ENCODE peak calls at places on chromosomes 16 and 17, in ten cellular contexts. One of them, this sample, is unnamed.

GRCh38 chr17:33292184-33292980 is 713 bp downstream of the ASIC2 start:
- DNase-seq in RCC 7860: no peak
- DNase-seq in bronchial epithelial cell: no peak
- DNase-seq in lower leg skin: no peak
- DNase-seq in epithelial cell of esophagus: peak; percentile 45
- DNase-seq in NCI-H1092 treated with DMSO at 0.1 percent for 48 hours: peak; percentile 32
- DNase-seq in uterus: no peak
- DNase-seq in SK-N-MC: no peak
- DNase-seq in HTR-8/SVneo: peak; percentile 40
- DNase-seq in LoVo: no peak
- DNase-seq in this sample: no peak

GRCh38 chr16:24544640-24545039 is 5.3 kb downstream of the RBBP6 start:
- DNase-seq in RCC 7860: no peak
- DNase-seq in bronchial epithelial cell: no peak
- DNase-seq in lower leg skin: no peak
- DNase-seq in epithelial cell of esophagus: peak; percentile 17
- DNase-seq in NCI-H1092 treated with DMSO at 0.1 percent for 48 hours: no peak
- DNase-seq in uterus: no peak
- DNase-seq in SK-N-MC: no peak
- DNase-seq in HTR-8/SVneo: no peak
- DNase-seq in LoVo: no peak
- DNase-seq in this sample: peak; percentile 16

GRCh38 chr16:50315346-50315997 is 49.1 kb downstream of the ADCY7 start:
- DNase-seq in RCC 7860: no peak
- DNase-seq in bronchial epithelial cell: no peak
- DNase-seq in lower leg skin: no peak
- DNase-seq in epithelial cell of esophagus: no peak
- DNase-seq in NCI-H1092 treated with DMSO at 0.1 percent for 48 hours: no peak
- DNase-seq in uterus: no peak
- DNase-seq in SK-N-MC: no peak
- DNase-seq in HTR-8/SVneo: no peak
- DNase-seq in LoVo: no peak
- DNase-seq in this sample: no peak

GRCh38 chr16:3909791-3910583 is 29.5 kb upstream of the CREBBP start:
- DNase-seq in RCC 7860: no peak
- DNase-seq in bronchial epithelial cell: no peak
- DNase-seq in lower leg skin: no peak
- DNase-seq in epithelial cell of esophagus: no peak
- DNase-seq in NCI-H1092 treated with DMSO at 0.1 percent for 48 hours: no peak
- DNase-seq in uterus: no peak
- DNase-seq in SK-N-MC: no peak
- DNase-seq in HTR-8/SVneo: no peak
- DNase-seq in LoVo: no peak
- DNase-seq in this sample: no peak

GRCh38 chr16:1527836-1528811 is 5.3 kb upstream of the TMEM204 start:
- DNase-seq in RCC 7860: no peak
- DNase-seq in bronchial epithelial cell: no peak
- DNase-seq in lower leg skin: peak; percentile 39
- DNase-seq in epithelial cell of esophagus: no peak
- DNase-seq in NCI-H1092 treated with DMSO at 0.1 percent for 48 hours: no peak
- DNase-seq in uterus: no peak
- DNase-seq in SK-N-MC: no peak
- DNase-seq in HTR-8/SVneo: no peak
- DNase-seq in LoVo: no peak
- DNase-seq in this sample: no peak

GRCh38 chr16:15855704-15856003 is 1.2 kb downstream of the MYH11 start:
- DNase-seq in RCC 7860: no peak
- DNase-seq in bronchial epithelial cell: no peak
- DNase-seq in lower leg skin: no peak
- DNase-seq in epithelial cell of esophagus: no peak
- DNase-seq in NCI-H1092 treated with DMSO at 0.1 percent for 48 hours: no peak
- DNase-seq in uterus: no peak
- DNase-seq in SK-N-MC: no peak
- DNase-seq in HTR-8/SVneo: no peak
- DNase-seq in LoVo: no peak
- DNase-seq in this sample: no peak

GRCh38 chr16:87288753-87289362 is 28.3 kb downstream of the C16orf95 start:
- DNase-seq in RCC 7860: no peak
- DNase-seq in bronchial epithelial cell: no peak
- DNase-seq in lower leg skin: no peak
- DNase-seq in epithelial cell of esophagus: no peak
- DNase-seq in NCI-H1092 treated with DMSO at 0.1 percent for 48 hours: no peak
- DNase-seq in uterus: no peak
- DNase-seq in SK-N-MC: no peak
- DNase-seq in HTR-8/SVneo: no peak
- DNase-seq in LoVo: no peak
- DNase-seq in this sample: no peak

GRCh38 chr17:48163809-48164208 is 56.2 kb downstream of the SNX11 start:
- DNase-seq in RCC 7860: no peak
- DNase-seq in bronchial epithelial cell: no peak
- DNase-seq in lower leg skin: no peak
- DNase-seq in epithelial cell of esophagus: no peak
- DNase-seq in NCI-H1092 treated with DMSO at 0.1 percent for 48 hours: no peak
- DNase-seq in uterus: no peak
- DNase-seq in SK-N-MC: no peak
- DNase-seq in HTR-8/SVneo: peak; percentile 28
- DNase-seq in LoVo: no peak
- DNase-seq in this sample: no peak

GRCh38 chr16:77863250-77863649 is 74.9 kb downstream of the VAT1L start:
- DNase-seq in RCC 7860: no peak
- DNase-seq in bronchial epithelial cell: no peak
- DNase-seq in lower leg skin: no peak
- DNase-seq in epithelial cell of esophagus: no peak
- DNase-seq in NCI-H1092 treated with DMSO at 0.1 percent for 48 hours: no peak
- DNase-seq in uterus: no peak
- DNase-seq in SK-N-MC: no peak
- DNase-seq in HTR-8/SVneo: no peak
- DNase-seq in LoVo: no peak
- DNase-seq in this sample: no peak

GRCh38 chr16:29775742-29776408 is 2.2 kb upstream of the ZG16 start:
- DNase-seq in RCC 7860: no peak
- DNase-seq in bronchial epithelial cell: peak; percentile 70
- DNase-seq in lower leg skin: no peak
- DNase-seq in epithelial cell of esophagus: peak; percentile 77
- DNase-seq in NCI-H1092 treated with DMSO at 0.1 percent for 48 hours: no peak
- DNase-seq in uterus: no peak
- DNase-seq in SK-N-MC: no peak
- DNase-seq in HTR-8/SVneo: peak; percentile 69
- DNase-seq in LoVo: peak; percentile 15
- DNase-seq in this sample: peak; percentile 93

GRCh38 chr16:87945351-87946042 is 5.7 kb upstream of the BANP start:
- DNase-seq in RCC 7860: no peak
- DNase-seq in bronchial epithelial cell: peak; percentile 90
- DNase-seq in lower leg skin: no peak
- DNase-seq in epithelial cell of esophagus: peak; percentile 98
- DNase-seq in NCI-H1092 treated with DMSO at 0.1 percent for 48 hours: peak; percentile 90
- DNase-seq in uterus: peak; percentile 62
- DNase-seq in SK-N-MC: no peak
- DNase-seq in HTR-8/SVneo: no peak
- DNase-seq in LoVo: no peak
- DNase-seq in this sample: no peak

GRCh38 chr16:86256995-86257394 is 253.3 kb upstream of the FOXF1 start:
- DNase-seq in RCC 7860: no peak
- DNase-seq in bronchial epithelial cell: no peak
- DNase-seq in lower leg skin: no peak
- DNase-seq in epithelial cell of esophagus: no peak
- DNase-seq in NCI-H1092 treated with DMSO at 0.1 percent for 48 hours: no peak
- DNase-seq in uterus: no peak
- DNase-seq in SK-N-MC: no peak
- DNase-seq in HTR-8/SVneo: no peak
- DNase-seq in LoVo: no peak
- DNase-seq in this sample: no peak

GRCh38 chr17:50954641-50955121 is 88.5 kb upstream of the TOB1 start:
- DNase-seq in RCC 7860: no peak
- DNase-seq in bronchial epithelial cell: no peak
- DNase-seq in lower leg skin: no peak
- DNase-seq in epithelial cell of esophagus: no peak
- DNase-seq in NCI-H1092 treated with DMSO at 0.1 percent for 48 hours: no peak
- DNase-seq in uterus: no peak
- DNase-seq in SK-N-MC: no peak
- DNase-seq in HTR-8/SVneo: no peak
- DNase-seq in LoVo: no peak
- DNase-seq in this sample: no peak

GRCh38 chr17:79023886-79024771 is at the start of gene C1QTNF1:
- DNase-seq in RCC 7860: no peak
- DNase-seq in bronchial epithelial cell: no peak
- DNase-seq in lower leg skin: no peak
- DNase-seq in epithelial cell of esophagus: peak; percentile 30
- DNase-seq in NCI-H1092 treated with DMSO at 0.1 percent for 48 hours: no peak
- DNase-seq in uterus: no peak
- DNase-seq in SK-N-MC: no peak
- DNase-seq in HTR-8/SVneo: no peak
- DNase-seq in LoVo: peak; percentile 57
- DNase-seq in this sample: no peak

GRCh38 chr17:39563476-39563875 is 44.2 kb downstream of the NEUROD2 start:
- DNase-seq in RCC 7860: no peak
- DNase-seq in bronchial epithelial cell: no peak
- DNase-seq in lower leg skin: no peak
- DNase-seq in epithelial cell of esophagus: no peak
- DNase-seq in NCI-H1092 treated with DMSO at 0.1 percent for 48 hours: peak; percentile 40
- DNase-seq in uterus: no peak
- DNase-seq in SK-N-MC: no peak
- DNase-seq in HTR-8/SVneo: no peak
- DNase-seq in LoVo: no peak
- DNase-seq in this sample: no peak

GRCh38 chr17:53950207-53950857 is 127.6 kb downstream of the KIF2B start:
- DNase-seq in RCC 7860: no peak
- DNase-seq in bronchial epithelial cell: no peak
- DNase-seq in lower leg skin: no peak
- DNase-seq in epithelial cell of esophagus: no peak
- DNase-seq in NCI-H1092 treated with DMSO at 0.1 percent for 48 hours: no peak
- DNase-seq in uterus: no peak
- DNase-seq in SK-N-MC: no peak
- DNase-seq in HTR-8/SVneo: no peak
- DNase-seq in LoVo: no peak
- DNase-seq in this sample: no peak

GRCh38 chr16:83066881-83067280 is 440.1 kb downstream of the CDH13 start:
- DNase-seq in RCC 7860: no peak
- DNase-seq in bronchial epithelial cell: no peak
- DNase-seq in lower leg skin: no peak
- DNase-seq in epithelial cell of esophagus: no peak
- DNase-seq in NCI-H1092 treated with DMSO at 0.1 percent for 48 hours: no peak
- DNase-seq in uterus: no peak
- DNase-seq in SK-N-MC: no peak
- DNase-seq in HTR-8/SVneo: no peak
- DNase-seq in LoVo: no peak
- DNase-seq in this sample: no peak

GRCh38 chr17:45222273-45222993 is 748 bp downstream of the FMNL1 start:
- DNase-seq in RCC 7860: no peak
- DNase-seq in bronchial epithelial cell: no peak
- DNase-seq in lower leg skin: no peak
- DNase-seq in epithelial cell of esophagus: no peak
- DNase-seq in NCI-H1092 treated with DMSO at 0.1 percent for 48 hours: no peak
- DNase-seq in uterus: no peak
- DNase-seq in SK-N-MC: no peak
- DNase-seq in HTR-8/SVneo: no peak
- DNase-seq in LoVo: no peak
- DNase-seq in this sample: no peak

GRCh38 chr17:7173687-7174602 is 5.2 kb downstream of the ASGR1 start:
- DNase-seq in RCC 7860: no peak
- DNase-seq in bronchial epithelial cell: peak; percentile 29
- DNase-seq in lower leg skin: peak; percentile 44
- DNase-seq in epithelial cell of esophagus: peak; percentile 50
- DNase-seq in NCI-H1092 treated with DMSO at 0.1 percent for 48 hours: peak; percentile 5
- DNase-seq in uterus: peak; percentile 37
- DNase-seq in SK-N-MC: no peak
- DNase-seq in HTR-8/SVneo: no peak
- DNase-seq in LoVo: no peak
- DNase-seq in this sample: no peak

GRCh38 chr17:81037783-81038733 is 3.1 kb downstream of the BAIAP2 start:
- DNase-seq in RCC 7860: peak; percentile 65
- DNase-seq in bronchial epithelial cell: no peak
- DNase-seq in lower leg skin: no peak
- DNase-seq in epithelial cell of esophagus: no peak
- DNase-seq in NCI-H1092 treated with DMSO at 0.1 percent for 48 hours: no peak
- DNase-seq in uterus: no peak
- DNase-seq in SK-N-MC: no peak
- DNase-seq in HTR-8/SVneo: no peak
- DNase-seq in LoVo: peak; percentile 43
- DNase-seq in this sample: peak; percentile 45

GRCh38 chr17:5446786-5447185 is 7.8 kb upstream of the C1QBP start:
- DNase-seq in RCC 7860: no peak
- DNase-seq in bronchial epithelial cell: no peak
- DNase-seq in lower leg skin: no peak
- DNase-seq in epithelial cell of esophagus: no peak
- DNase-seq in NCI-H1092 treated with DMSO at 0.1 percent for 48 hours: no peak
- DNase-seq in uterus: no peak
- DNase-seq in SK-N-MC: no peak
- DNase-seq in HTR-8/SVneo: no peak
- DNase-seq in LoVo: no peak
- DNase-seq in this sample: no peak

GRCh38 chr16:87764600-87765472 is 950 bp downstream of the KLHDC4 start:
- DNase-seq in RCC 7860: no peak
- DNase-seq in bronchial epithelial cell: no peak
- DNase-seq in lower leg skin: no peak
- DNase-seq in epithelial cell of esophagus: no peak
- DNase-seq in NCI-H1092 treated with DMSO at 0.1 percent for 48 hours: no peak
- DNase-seq in uterus: no peak
- DNase-seq in SK-N-MC: no peak
- DNase-seq in HTR-8/SVneo: no peak
- DNase-seq in LoVo: no peak
- DNase-seq in this sample: no peak

GRCh38 chr17:37650419-37651003 is 7.3 kb upstream of the DDX52 start:
- DNase-seq in RCC 7860: peak; percentile 46
- DNase-seq in bronchial epithelial cell: peak; percentile 40
- DNase-seq in lower leg skin: no peak
- DNase-seq in epithelial cell of esophagus: peak; percentile 49
- DNase-seq in NCI-H1092 treated with DMSO at 0.1 percent for 48 hours: peak; percentile 29
- DNase-seq in uterus: no peak
- DNase-seq in SK-N-MC: no peak
- DNase-seq in HTR-8/SVneo: peak; percentile 63
- DNase-seq in LoVo: no peak
- DNase-seq in this sample: peak; percentile 35

GRCh38 chr16:78496189-78496588 is 396.7 kb downstream of the WWOX start:
- DNase-seq in RCC 7860: no peak
- DNase-seq in bronchial epithelial cell: no peak
- DNase-seq in lower leg skin: no peak
- DNase-seq in epithelial cell of esophagus: no peak
- DNase-seq in NCI-H1092 treated with DMSO at 0.1 percent for 48 hours: no peak
- DNase-seq in uterus: no peak
- DNase-seq in SK-N-MC: no peak
- DNase-seq in HTR-8/SVneo: no peak
- DNase-seq in LoVo: no peak
- DNase-seq in this sample: no peak

GRCh38 chr17:73058022-73058421 is 34.5 kb downstream of the SLC39A11 start:
- DNase-seq in RCC 7860: no peak
- DNase-seq in bronchial epithelial cell: no peak
- DNase-seq in lower leg skin: no peak
- DNase-seq in epithelial cell of esophagus: no peak
- DNase-seq in NCI-H1092 treated with DMSO at 0.1 percent for 48 hours: no peak
- DNase-seq in uterus: no peak
- DNase-seq in SK-N-MC: no peak
- DNase-seq in HTR-8/SVneo: no peak
- DNase-seq in LoVo: no peak
- DNase-seq in this sample: no peak

GRCh38 chr17:3002538-3003301 is 60.7 kb downstream of the OR1D5 start:
- DNase-seq in RCC 7860: no peak
- DNase-seq in bronchial epithelial cell: no peak
- DNase-seq in lower leg skin: no peak
- DNase-seq in epithelial cell of esophagus: no peak
- DNase-seq in NCI-H1092 treated with DMSO at 0.1 percent for 48 hours: no peak
- DNase-seq in uterus: no peak
- DNase-seq in SK-N-MC: no peak
- DNase-seq in HTR-8/SVneo: no peak
- DNase-seq in LoVo: no peak
- DNase-seq in this sample: no peak

GRCh38 chr17:39924691-39925055 is 2.7 kb downstream of the ORMDL3 start:
- DNase-seq in RCC 7860: no peak
- DNase-seq in bronchial epithelial cell: no peak
- DNase-seq in lower leg skin: no peak
- DNase-seq in epithelial cell of esophagus: no peak
- DNase-seq in NCI-H1092 treated with DMSO at 0.1 percent for 48 hours: no peak
- DNase-seq in uterus: no peak
- DNase-seq in SK-N-MC: no peak
- DNase-seq in HTR-8/SVneo: no peak
- DNase-seq in LoVo: no peak
- DNase-seq in this sample: no peak

GRCh38 chr16:50313596-50314483 is 47.5 kb downstream of the ADCY7 start:
- DNase-seq in RCC 7860: no peak
- DNase-seq in bronchial epithelial cell: no peak
- DNase-seq in lower leg skin: peak; percentile 76
- DNase-seq in epithelial cell of esophagus: peak; percentile 41
- DNase-seq in NCI-H1092 treated with DMSO at 0.1 percent for 48 hours: no peak
- DNase-seq in uterus: no peak
- DNase-seq in SK-N-MC: no peak
- DNase-seq in HTR-8/SVneo: no peak
- DNase-seq in LoVo: no peak
- DNase-seq in this sample: no peak